ENCODE peak calls at places on chromosomes 3 and 15, in nine cellular contexts. S, E, U, K, T, M, P, F and Z are unnamed samples.

GRCh38 chr3:32495609-32496008 is 7.0 kb downstream of the CMTM6 start:
- DNase-seq in F (no peak), E (no peak), U (no peak), S (no peak), M (no peak), P (no peak), T (no peak), K (no peak), Z (no peak)

GRCh38 chr3:42846682-42847522 is 28.8 kb downstream of the CYP8B1 start:
- DNase-seq in S (no peak), E (no peak), U (no peak), F (no peak), T (peak; percentile 22), M (no peak), K (no peak), P (no peak), Z (no peak)

GRCh38 chr3:53171827-53172505 is 11.0 kb downstream of the PRKCD start:
- DNase-seq in E (no peak), M (no peak), S (peak; percentile 55), U (no peak), F (no peak), K (no peak), T (peak; percentile 54), P (no peak), Z (no peak)

GRCh38 chr3:140441006-140441405 is 236.9 kb upstream of the TRIM42 start:
- DNase-seq in F (peak; percentile 67), E (no peak), S (no peak), K (peak; percentile 35), P (peak; percentile 72), M (no peak), T (no peak), U (no peak), Z (no peak)

GRCh38 chr15:62988701-62989100 is 53.8 kb upstream of the TPM1 start:
- DNase-seq in S (peak; percentile 68), F (no peak), P (no peak), K (no peak), E (no peak), M (no peak), U (no peak), T (no peak), Z (no peak)

GRCh38 chr3:154973851-154974250 is 106.3 kb upstream of the MME start:
- DNase-seq in F (no peak), P (no peak), E (no peak), U (no peak), K (no peak), T (no peak), M (no peak), S (no peak), Z (no peak)

GRCh38 chr3:161420746-161421145 is 49.4 kb upstream of the SPTSSB start:
- DNase-seq in E (no peak), S (peak; percentile 93), K (peak; percentile 41), P (peak; percentile 96), U (no peak), M (no peak), F (no peak), T (no peak), Z (peak; percentile 59)

GRCh38 chr3:49930922-49931321 is 1.3 kb upstream of the MON1A start:
- DNase-seq in U (peak; percentile 39), M (no peak), P (peak; percentile 56), T (peak; percentile 75), S (peak; percentile 94), K (peak; percentile 75), F (no peak), E (peak; percentile 53), Z (peak; percentile 87)

GRCh38 chr3:152325136-152325535 is 56.4 kb downstream of the MBNL1 start:
- DNase-seq in K (no peak), E (no peak), M (no peak), P (no peak), T (no peak), S (no peak), F (no peak), U (no peak), Z (no peak)
- H4K20me1 ChIP-seq in K (peaks cover 6% of the 10 kb centered on the region), E (peaks cover 5% of the 10 kb centered on the region), M (peaks cover 34% of the 10 kb centered on the region), P (no peaks in the 10 kb centered on the region), T (peaks cover 9% of the 10 kb centered on the region), S (no peaks in the 10 kb centered on the region), F (peaks cover 3% of the 10 kb centered on the region), U (no peaks in the 10 kb centered on the region), Z (no peaks in the 10 kb centered on the region)

GRCh38 chr3:84141571-84141970 is 817.2 kb upstream of the CADM2 start:
- DNase-seq in E (no peak), P (peak; percentile 10), U (no peak), F (no peak), S (no peak), M (no peak), K (no peak), T (no peak), Z (no peak)
- TF ChIP-seq EZH2phosphoT487 in E (no peak), P (no peak), U (no peak), F (no peak), S (no peak), M (no peak), K (no peak), T (no peak), Z (no peak)

GRCh38 chr3:134369231-134369741 is 5.0 kb downstream of the AMOTL2 start:
- DNase-seq in S (no peak), U (no peak), E (no peak), P (no peak), K (no peak), F (peak; percentile 78), M (no peak), T (no peak), Z (no peak)

GRCh38 chr3:134369861-134370596 is 4.2 kb downstream of the AMOTL2 start:
- DNase-seq in P (no peak), U (no peak), E (no peak), T (no peak), K (no peak), M (no peak), F (peak; percentile 33), S (no peak), Z (no peak)

GRCh38 chr3:134367412-134367811 is 6.8 kb downstream of the AMOTL2 start:
- DNase-seq in K (no peak), T (no peak), F (peak; percentile 37), M (no peak), E (no peak), S (no peak), U (no peak), P (no peak), Z (no peak)

GRCh38 chr3:134367869-134368750 is 6.1 kb downstream of the AMOTL2 start:
- DNase-seq in S (no peak), U (no peak), P (no peak), T (no peak), F (peak; percentile 47), E (no peak), M (no peak), K (no peak), Z (no peak)

GRCh38 chr3:134368751-134369105 is 5.5 kb downstream of the AMOTL2 start:
- DNase-seq in E (no peak), F (peak; percentile 8), S (no peak), P (no peak), K (no peak), M (no peak), U (no peak), T (no peak), Z (no peak)
- H4K20me1 ChIP-seq in E (peaks cover 9% of the 10 kb centered on the region), F (no peaks in the 10 kb centered on the region), S (peaks cover 38% of the 10 kb centered on the region), P (peaks cover 32% of the 10 kb centered on the region), K (peaks cover 63% of the 10 kb centered on the region), M (peaks cover 63% of the 10 kb centered on the region), U (no peaks in the 10 kb centered on the region), T (no peaks in the 10 kb centered on the region), Z (peaks cover 96% of the 10 kb centered on the region)

GRCh38 chr3:39189648-39190269 is 2.6 kb downstream of the XIRP1 start:
- DNase-seq in F (peak; percentile 82), E (peak; percentile 53), U (peak; percentile 78), S (peak; percentile 87), M (peak; percentile 79), T (peak; percentile 80), P (peak; percentile 79), K (peak; percentile 86), Z (peak; percentile 81)
- TF ChIP-seq EZH2phosphoT487 in F (no peak), E (no peak), U (no peak), S (no peak), M (no peak), T (no peak), P (no peak), K (no peak), Z (no peak)

DNA sequence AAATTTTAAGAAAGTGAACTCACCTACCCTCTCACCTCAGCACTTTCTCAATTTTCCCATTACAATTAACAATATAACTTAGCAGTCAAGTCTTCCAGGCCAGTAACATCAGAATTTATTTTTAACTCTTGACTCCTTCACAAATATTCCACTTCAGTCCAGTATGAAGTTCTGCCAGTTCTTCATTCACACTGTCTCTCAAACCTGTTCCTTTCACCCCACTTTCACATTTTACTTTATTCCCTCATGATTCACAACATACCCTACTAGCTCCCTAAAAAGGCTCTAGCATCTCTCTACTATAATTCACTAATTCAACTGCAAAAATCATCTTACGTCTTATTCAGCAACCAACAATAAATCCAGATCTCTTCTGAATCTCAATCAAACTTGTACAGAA is 3.8 kb downstream of the GSK3B start:
- DNase-seq in U (no peak), S (no peak), P (no peak), T (no peak), E (no peak), K (no peak), M (no peak), F (no peak), Z (no peak)
- H4K20me1 ChIP-seq in U (peaks cover 7% of the 10 kb centered on the region), S (peaks cover 36% of the 10 kb centered on the region), P (peaks cover 70% of the 10 kb centered on the region), T (peaks cover 41% of the 10 kb centered on the region), E (no peaks in the 10 kb centered on the region), K (peaks cover 76% of the 10 kb centered on the region), M (peaks cover 82% of the 10 kb centered on the region), F (peaks cover 47% of the 10 kb centered on the region), Z (peaks cover 81% of the 10 kb centered on the region)

DNA sequence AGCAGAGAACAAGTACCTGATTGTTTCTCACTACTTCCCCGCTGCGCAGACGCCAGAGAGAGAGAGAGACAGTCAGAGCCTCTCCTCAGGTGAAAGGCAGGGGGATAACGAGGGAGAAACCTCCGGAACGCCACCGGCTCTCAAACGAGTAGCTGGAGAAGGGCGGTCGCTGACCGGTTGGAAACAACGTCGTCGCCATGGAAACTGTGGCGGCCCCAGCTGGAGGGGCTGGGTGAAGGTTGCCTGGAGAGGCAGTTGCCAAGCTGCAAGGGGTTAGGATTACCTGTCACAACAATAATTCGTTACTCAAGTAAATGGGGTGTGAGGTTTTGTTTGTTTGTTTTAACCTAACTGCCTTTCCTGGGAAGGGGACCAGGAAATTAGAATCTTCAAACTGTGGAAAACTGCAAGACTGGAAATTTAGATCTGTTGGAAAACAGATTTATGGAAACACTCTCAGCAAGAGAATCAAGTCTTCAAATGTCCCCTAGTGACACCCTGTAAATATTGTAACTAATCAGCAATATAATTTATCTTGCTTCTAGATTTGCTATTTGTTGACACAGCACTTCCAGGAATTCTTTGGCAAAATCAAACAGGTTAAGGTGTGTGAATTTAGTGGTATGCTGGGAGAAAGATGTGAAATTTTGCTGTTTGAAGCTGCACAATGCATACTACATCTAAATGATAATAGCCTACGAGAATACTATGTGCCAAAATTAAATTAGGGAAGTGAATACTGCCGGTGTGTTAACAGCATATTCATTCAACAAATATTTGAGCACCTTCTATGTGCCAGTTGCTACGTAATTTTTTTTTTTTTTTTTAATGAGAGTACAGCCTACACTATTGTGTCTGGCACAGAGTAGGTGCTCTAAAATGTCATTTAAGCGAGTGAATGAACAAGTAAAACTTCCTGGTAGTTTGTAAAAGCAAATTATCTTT is at the start of gene DNAH12:
- DNase-seq in F (peak; percentile 42), E (no peak), S (peak; percentile 97), U (no peak), M (peak; percentile 75), P (peak; percentile 41), K (peak; percentile 82), T (peak; percentile 38), Z (peak; percentile 95)
- TF ChIP-seq EZH2phosphoT487 in F (no peak), E (no peak), S (no peak), U (no peak), M (no peak), P (no peak), K (no peak), T (no peak), Z (no peak)